ENCODE peak calls at places on chromosomes 13 and 19, in ten cellular contexts. K, I, H, G, A, F, D, Y, C and U are unnamed samples.

GRCh38 chr19:12773571-12773970 is 1.8 kb downstream of the HOOK2 start:
- DNase-seq in K (no peak), I (no peak), H (no peak), G (peak; percentile 42), A (no peak), F (no peak), D (peak; percentile 54), Y (no peak), C (peak; percentile 40), U (no peak)

GRCh38 chr13:110340812-110341444 is 33.8 kb downstream of the COL4A2 start:
- DNase-seq in K (no peak), I (peak; percentile 59), H (no peak), G (peak; percentile 47), A (no peak), F (no peak), D (peak; percentile 86), Y (no peak), C (peak; percentile 95), U (peak; percentile 40)

GRCh38 chr13:112711528-112712265 is 21.9 kb downstream of the ATP11A start:
- DNase-seq in K (no peak), I (peak; percentile 68), H (peak; percentile 89), G (peak; percentile 96), A (no peak), F (peak; percentile 66), D (peak; percentile 85), Y (peak; percentile 21), C (peak; percentile 97), U (peak; percentile 75)

GRCh38 chr19:16418597-16418962 is 53.2 kb downstream of the EPS15L1 start:
- DNase-seq in K (no peak), I (no peak), H (no peak), G (no peak), A (no peak), F (no peak), D (no peak), Y (no peak), C (no peak), U (no peak)

GRCh38 chr13:63408227-63409202 is 1992.9 kb upstream of the PCDH20 start:
- DNase-seq in K (no peak), I (no peak), H (no peak), G (no peak), A (no peak), F (no peak), D (no peak), Y (peak; percentile 82), C (peak; percentile 27), U (no peak)

GRCh38 chr13:48624858-48625257 is 28.9 kb upstream of the CYSLTR2 start:
- DNase-seq in K (no peak), I (no peak), H (no peak), G (no peak), A (no peak), F (no peak), D (no peak), Y (no peak), C (peak; percentile 75), U (no peak)

GRCh38 chr19:18800636-18801035 is 9.5 kb upstream of the COMP start:
- DNase-seq in K (no peak), I (no peak), H (peak; percentile 5), G (no peak), A (no peak), F (no peak), D (no peak), Y (no peak), C (no peak), U (peak; percentile 6)

GRCh38 chr13:60267498-60268202 is 103.9 kb upstream of the DIAPH3 start:
- DNase-seq in K (no peak), I (peak; percentile 31), H (peak; percentile 52), G (peak; percentile 20), A (peak; percentile 9), F (peak; percentile 51), D (no peak), Y (no peak), C (peak; percentile 2), U (no peak)

GRCh38 chr19:12783226-12783848 is 7.9 kb upstream of the JUNB start:
- DNase-seq in K (no peak), I (no peak), H (no peak), G (no peak), A (no peak), F (no peak), D (no peak), Y (no peak), C (no peak), U (peak; percentile 46)

GRCh38 chr13:96963786-96964475 is 30.3 kb downstream of the OXGR1 start:
- DNase-seq in K (no peak), I (no peak), H (no peak), G (no peak), A (no peak), F (no peak), D (no peak), Y (no peak), C (no peak), U (no peak)

GRCh38 chr13:55554741-55555140 is 1586.0 kb upstream of the PRR20A start:
- DNase-seq in K (no peak), I (no peak), H (no peak), G (no peak), A (no peak), F (no peak), D (no peak), Y (no peak), C (no peak), U (no peak)

GRCh38 chr13:57633141-57633949 is 1.8 kb downstream of the PCDH17 start:
- DNase-seq in K (no peak), I (no peak), H (peak; percentile 76), G (no peak), A (no peak), F (no peak), D (peak; percentile 81), Y (no peak), C (peak; percentile 10), U (no peak)

GRCh38 chr13:107730835-107731234 is 484.5 kb downstream of the LIG4 start:
- DNase-seq in K (no peak), I (no peak), H (no peak), G (no peak), A (no peak), F (no peak), D (no peak), Y (no peak), C (peak; percentile 18), U (no peak)

GRCh38 chr19:16262618-16263017 is 62.0 kb upstream of the KLF2 start:
- DNase-seq in K (no peak), I (peak; percentile 60), H (no peak), G (no peak), A (no peak), F (peak; percentile 8), D (no peak), Y (no peak), C (peak; percentile 29), U (no peak)

GRCh38 chr13:86906458-86906857 is 764.7 kb upstream of the SLITRK5 start:
- DNase-seq in K (no peak), I (no peak), H (no peak), G (no peak), A (no peak), F (no peak), D (no peak), Y (no peak), C (no peak), U (no peak)

GRCh38 chr13:102658678-102659077 is 36.2 kb downstream of the METTL21C start:
- DNase-seq in K (no peak), I (no peak), H (no peak), G (no peak), A (no peak), F (no peak), D (no peak), Y (no peak), C (no peak), U (no peak)

GRCh38 chr13:112792511-112792910 is 102.7 kb downstream of the ATP11A start:
- DNase-seq in K (no peak), I (no peak), H (no peak), G (no peak), A (no peak), F (no peak), D (no peak), Y (no peak), C (no peak), U (no peak)